ENCODE peak calls at places on chromosome 20, in four cellular contexts. One of them, this sample, is unnamed.

GRCh38 chr20:431012-431904 is 23.2 kb downstream of the RBCK1 start:
- DNase-seq in H9: peak; percentile 81
- DNase-seq in IMR-90: peak; percentile 68
- DNase-seq in H1: no peak
- DNase-seq in this sample: peak; percentile 87

GRCh38 chr20:35572838-35573237 is 31.0 kb downstream of the ERGIC3 start:
- DNase-seq in H9: no peak
- DNase-seq in IMR-90: no peak
- DNase-seq in H1: no peak
- DNase-seq in this sample: no peak

GRCh38 chr20:13995086-13995665 is at the start of gene MACROD2:
- DNase-seq in H9: peak; percentile 99
- DNase-seq in IMR-90: peak; percentile 16
- DNase-seq in H1: peak; percentile 100
- DNase-seq in this sample: peak; percentile 97

GRCh38 chr20:21182832-21183563 is 57.1 kb downstream of the KIZ start:
- DNase-seq in H9: no peak
- DNase-seq in IMR-90: peak; percentile 88
- DNase-seq in H1: no peak
- DNase-seq in this sample: no peak

GRCh38 chr20:51335329-51335841 is 207.1 kb downstream of the NFATC2 start:
- DNase-seq in H9: no peak
- DNase-seq in IMR-90: peak; percentile 100
- DNase-seq in H1: no peak
- DNase-seq in this sample: peak; percentile 96

GRCh38 chr20:48017504-48017903 is 232.2 kb upstream of the SULF2 start:
- DNase-seq in H9: no peak
- DNase-seq in IMR-90: no peak
- DNase-seq in H1: no peak
- DNase-seq in this sample: no peak

GRCh38 chr20:23661002-23661429 is 23.3 kb upstream of the CST3 start:
- DNase-seq in H9: no peak
- DNase-seq in IMR-90: no peak
- DNase-seq in H1: no peak
- DNase-seq in this sample: no peak

GRCh38 chr20:39057911-39058310 is 95.8 kb downstream of the DHX35 start:
- DNase-seq in H9: no peak
- DNase-seq in IMR-90: no peak
- DNase-seq in H1: no peak
- DNase-seq in this sample: no peak

GRCh38 chr20:19283503-19283902 is 71.1 kb downstream of the SLC24A3 start:
- DNase-seq in H9: no peak
- DNase-seq in IMR-90: no peak
- DNase-seq in H1: no peak
- DNase-seq in this sample: no peak

GRCh38 chr20:34512266-34512954 is 3.8 kb upstream of the DYNLRB1 start:
- DNase-seq in H9: no peak
- DNase-seq in IMR-90: peak; percentile 34
- DNase-seq in H1: no peak
- DNase-seq in this sample: no peak

GRCh38 chr20:49614338-49615050 is 46.6 kb upstream of the PTGIS start:
- DNase-seq in H9: no peak
- DNase-seq in IMR-90: no peak
- DNase-seq in H1: no peak
- DNase-seq in this sample: no peak

GRCh38 chr20:41248371-41249024 is 69.0 kb downstream of the ZHX3 start:
- DNase-seq in H9: no peak
- DNase-seq in IMR-90: no peak
- DNase-seq in H1: no peak
- DNase-seq in this sample: no peak

GRCh38 chr20:38601216-38602184 is at the start of gene ARHGAP40:
- DNase-seq in H9: peak; percentile 72
- DNase-seq in IMR-90: no peak
- DNase-seq in H1: peak; percentile 72
- DNase-seq in this sample: peak; percentile 78

GRCh38 chr20:61419010-61419409 is 166.9 kb downstream of the CDH4 start:
- DNase-seq in H9: no peak
- DNase-seq in IMR-90: no peak
- DNase-seq in H1: no peak
- DNase-seq in this sample: no peak

GRCh38 chr20:3188823-3189413 is 15.6 kb downstream of the DDRGK1 start:
- DNase-seq in H9: no peak
- DNase-seq in IMR-90: no peak
- DNase-seq in H1: no peak
- DNase-seq in this sample: no peak

GRCh38 chr20:1060985-1061384 is 57.4 kb upstream of the PSMF1 start:
- DNase-seq in H9: no peak
- DNase-seq in IMR-90: no peak
- DNase-seq in H1: no peak
- DNase-seq in this sample: peak; percentile 6

GRCh38 chr20:1882026-1882425 is 13.2 kb upstream of the SIRPA start:
- DNase-seq in H9: no peak
- DNase-seq in IMR-90: no peak
- DNase-seq in H1: no peak
- DNase-seq in this sample: no peak

GRCh38 chr20:51995551-51995951 is 193.2 kb upstream of the SALL4 start:
- DNase-seq in H9: no peak
- DNase-seq in IMR-90: no peak
- DNase-seq in H1: no peak
- DNase-seq in this sample: no peak

GRCh38 chr20:46965477-46965876 is 70.8 kb downstream of the EYA2 start:
- DNase-seq in H9: no peak
- DNase-seq in IMR-90: no peak
- DNase-seq in H1: no peak
- DNase-seq in this sample: no peak

GRCh38 chr20:50142812-50143211 is 10.7 kb downstream of the PEDS1 start:
- DNase-seq in H9: peak; percentile 89
- DNase-seq in IMR-90: no peak
- DNase-seq in H1: no peak
- DNase-seq in this sample: peak; percentile 43

GRCh38 chr20:15576401-15576800 is 996.8 kb downstream of the KIF16B start:
- DNase-seq in H9: no peak
- DNase-seq in IMR-90: peak; percentile 26
- DNase-seq in H1: no peak
- DNase-seq in this sample: no peak

GRCh38 chr20:1918766-1919165 is 23.6 kb downstream of the SIRPA start:
- DNase-seq in H9: no peak
- DNase-seq in IMR-90: no peak
- DNase-seq in H1: no peak
- DNase-seq in this sample: no peak

GRCh38 chr20:48827880-48828733 is at the start of gene PREX1:
- DNase-seq in H9: peak; percentile 80
- DNase-seq in IMR-90: peak; percentile 61
- DNase-seq in H1: peak; percentile 91
- DNase-seq in this sample: peak; percentile 91

GRCh38 chr20:51059862-51060261 is 37.0 kb upstream of the KCNG1 start:
- DNase-seq in H9: no peak
- DNase-seq in IMR-90: peak; percentile 20
- DNase-seq in H1: no peak
- DNase-seq in this sample: no peak

GRCh38 chr20:19078448-19079373 is 133.7 kb upstream of the SLC24A3 start:
- DNase-seq in H9: no peak
- DNase-seq in IMR-90: no peak
- DNase-seq in H1: peak; percentile 20
- DNase-seq in this sample: no peak

GRCh38 chr20:35264755-35265154 is 13.2 kb downstream of the MMP24OS start:
- DNase-seq in H9: peak; percentile 87
- DNase-seq in IMR-90: peak; percentile 22
- DNase-seq in H1: no peak
- DNase-seq in this sample: peak; percentile 84

GRCh38 chr20:14232650-14233049 is 104.8 kb downstream of the FLRT3 start:
- DNase-seq in H9: no peak
- DNase-seq in IMR-90: no peak
- DNase-seq in H1: no peak
- DNase-seq in this sample: no peak

GRCh38 chr20:48818481-48818987 is 9.3 kb downstream of the PREX1 start:
- DNase-seq in H9: no peak
- DNase-seq in IMR-90: no peak
- DNase-seq in H1: no peak
- DNase-seq in this sample: no peak

GRCh38 chr20:51593584-51593983 is 51.1 kb upstream of the NFATC2 start:
- DNase-seq in H9: no peak
- DNase-seq in IMR-90: no peak
- DNase-seq in H1: no peak
- DNase-seq in this sample: no peak

GRCh38 chr20:46917155-46917554 is 22.5 kb downstream of the EYA2 start:
- DNase-seq in H9: no peak
- DNase-seq in IMR-90: no peak
- DNase-seq in H1: no peak
- DNase-seq in this sample: no peak

GRCh38 chr20:19212524-19213502 is at the start of gene SLC24A3:
- DNase-seq in H9: peak; percentile 75
- DNase-seq in IMR-90: no peak
- DNase-seq in H1: peak; percentile 77
- DNase-seq in this sample: peak; percentile 90

GRCh38 chr20:50980851-50981713 is 22.5 kb downstream of the MOCS3 start:
- DNase-seq in H9: peak; percentile 68
- DNase-seq in IMR-90: peak; percentile 75
- DNase-seq in H1: peak; percentile 82
- DNase-seq in this sample: peak; percentile 71

GRCh38 chr20:63393566-63393965 is 32.4 kb upstream of the CHRNA4 start:
- DNase-seq in H9: no peak
- DNase-seq in IMR-90: no peak
- DNase-seq in H1: no peak
- DNase-seq in this sample: no peak
- H4K8ac ChIP-seq in H9: no peak overlapping the region
- H4K8ac ChIP-seq in IMR-90: no peak overlapping the region
- H4K8ac ChIP-seq in H1: peak overlapping the region; percentile 71
- H4K8ac ChIP-seq in this sample: no peak overlapping the region

GRCh38 chr20:32737371-32738223 is 5.7 kb downstream of the COMMD7 start:
- DNase-seq in H9: no peak
- DNase-seq in IMR-90: peak; percentile 91
- DNase-seq in H1: no peak
- DNase-seq in this sample: no peak

GRCh38 chr20:32743237-32744112 is at the start of gene COMMD7:
- DNase-seq in H9: peak; percentile 90
- DNase-seq in IMR-90: peak; percentile 44
- DNase-seq in H1: peak; percentile 80
- DNase-seq in this sample: peak; percentile 84

GRCh38 chr20:32741151-32741550 is 2.1 kb downstream of the COMMD7 start:
- DNase-seq in H9: no peak
- DNase-seq in IMR-90: no peak
- DNase-seq in H1: no peak
- DNase-seq in this sample: no peak

GRCh38 chr20:32742322-32743236 is 688 bp downstream of the COMMD7 start:
- DNase-seq in H9: no peak
- DNase-seq in IMR-90: no peak
- DNase-seq in H1: peak; percentile 58
- DNase-seq in this sample: peak; percentile 87
- H2BK120ac ChIP-seq in H9: no peak overlapping the region
- H2BK120ac ChIP-seq in IMR-90: peak overlapping the region; percentile 84
- H2BK120ac ChIP-seq in H1: peak overlapping the region; percentile 59
- H2BK120ac ChIP-seq in this sample: peak overlapping the region; percentile 93

GRCh38 chr20:37420610-37421009 is 74.7 kb downstream of the SRC start:
- DNase-seq in H9: no peak
- DNase-seq in IMR-90: no peak
- DNase-seq in H1: no peak
- DNase-seq in this sample: no peak

GRCh38 chr20:37421060-37421639 is 75.2 kb downstream of the SRC start:
- DNase-seq in H9: no peak
- DNase-seq in IMR-90: no peak
- DNase-seq in H1: no peak
- DNase-seq in this sample: no peak

GRCh38 chr20:37418591-37418990 is 72.7 kb downstream of the SRC start:
- DNase-seq in H9: no peak
- DNase-seq in IMR-90: no peak
- DNase-seq in H1: no peak
- DNase-seq in this sample: no peak

GRCh38 chr20:37419307-37419706 is 73.4 kb downstream of the SRC start:
- DNase-seq in H9: no peak
- DNase-seq in IMR-90: no peak
- DNase-seq in H1: no peak
- DNase-seq in this sample: no peak

GRCh38 chr20:37419774-37420542 is 74.0 kb downstream of the SRC start:
- DNase-seq in H9: no peak
- DNase-seq in IMR-90: no peak
- DNase-seq in H1: no peak
- DNase-seq in this sample: no peak
- H4K5ac ChIP-seq in H9: no peak overlapping the region
- H4K5ac ChIP-seq in IMR-90: no peak overlapping the region
- H4K5ac ChIP-seq in H1: no peak overlapping the region
- H4K5ac ChIP-seq in this sample: no peak overlapping the region

DNA sequence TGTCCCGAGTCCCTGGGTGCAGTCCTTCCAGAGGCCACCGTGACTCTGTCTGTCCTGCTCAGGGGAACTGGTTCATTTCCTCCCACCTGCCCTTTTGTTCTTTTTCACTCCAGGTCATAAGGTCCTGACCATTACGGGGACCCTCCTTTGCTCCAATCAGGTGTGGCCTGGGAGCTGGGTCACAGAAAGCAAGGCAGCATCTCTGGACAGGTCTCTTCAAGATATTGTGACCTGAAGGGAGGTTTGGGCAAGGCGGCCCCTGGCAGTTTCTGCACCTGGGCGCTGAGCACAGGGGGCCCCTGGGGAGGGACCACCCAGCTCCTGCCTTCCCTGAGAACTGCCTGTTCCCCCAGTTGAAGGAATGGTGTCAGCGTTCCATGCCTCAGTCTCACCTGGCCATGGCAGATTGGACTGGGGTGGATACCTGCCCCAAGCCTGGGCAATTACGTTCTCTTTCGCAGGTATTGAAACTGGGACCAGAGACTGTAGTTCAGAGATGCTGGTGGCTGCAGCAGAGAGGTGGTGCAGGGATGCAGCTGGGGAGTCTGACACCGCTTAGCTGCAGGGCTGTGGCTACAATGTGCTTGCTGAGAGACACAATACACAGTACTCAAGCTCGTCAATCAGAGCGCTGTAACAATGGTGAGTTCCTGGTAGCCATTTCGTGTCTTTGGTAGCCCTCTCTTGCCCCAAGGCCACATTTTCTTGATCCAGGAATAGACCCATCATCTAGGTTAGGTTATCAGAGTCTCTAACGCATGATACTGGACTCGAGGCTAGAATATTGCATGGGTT is 15.6 kb upstream of the NELFCD start:
- DNase-seq in H9: no peak
- DNase-seq in IMR-90: no peak
- DNase-seq in H1: no peak
- DNase-seq in this sample: no peak
- H4K8ac ChIP-seq in H9: no peak overlapping the region
- H4K8ac ChIP-seq in IMR-90: no peak overlapping the region
- H4K8ac ChIP-seq in H1: no peak overlapping the region
- H4K8ac ChIP-seq in this sample: no peak overlapping the region

DNA sequence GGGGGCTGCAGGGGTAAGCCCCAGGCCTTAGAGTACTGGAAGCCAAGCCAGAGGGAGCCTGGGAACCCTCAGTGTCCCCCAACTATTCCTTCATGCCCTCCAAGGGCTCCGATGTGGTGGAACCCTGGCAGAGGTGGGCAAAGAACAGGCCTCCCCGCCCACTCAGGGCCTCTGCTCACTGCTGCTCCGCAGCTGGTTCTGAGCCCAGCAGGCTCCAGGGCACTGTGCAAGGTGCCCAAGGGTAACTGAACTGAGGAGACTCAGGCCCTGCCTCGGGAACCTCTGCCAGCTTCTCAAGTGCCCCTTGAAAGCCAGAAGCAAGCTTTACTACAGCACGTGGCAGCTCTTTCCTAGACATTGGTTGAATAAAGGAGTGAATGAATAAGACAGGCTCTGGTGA is 54.8 kb downstream of the TOX2 start:
- DNase-seq in H9: no peak
- DNase-seq in IMR-90: no peak
- DNase-seq in H1: no peak
- DNase-seq in this sample: no peak
- H2BK120ac ChIP-seq in H9: no peak overlapping the region
- H2BK120ac ChIP-seq in IMR-90: no peak overlapping the region
- H2BK120ac ChIP-seq in H1: no peak overlapping the region
- H2BK120ac ChIP-seq in this sample: no peak overlapping the region

This sample was measured in mesendoderm.